ENCODE peak calls at places on chromosome 14, in eight cellular contexts. One of them, this sample, is unnamed.
A peak's percentile ranks its signal among the peaks of the same experiment; 100 is the strongest.

GRCh38 chr14:20608383-20609095 is 17.4 kb upstream of the RNASE12 start:
- DNase-seq in stimulated activated CD8-positive, alpha-beta memory T cell treated with anti-CD3 and anti-CD28 coated beads, Interleukin-12 subunit alpha, Interleukin-12 subunit beta, amount 100 ng/mL, for 4 hours: no peak
- DNase-seq in naive thymus-derived CD8-positive, alpha-beta T cell: no peak
- DNase-seq in HTR-8/SVneo: no peak
- DNase-seq in PC-9: no peak
- DNase-seq in HS-27A: no peak
- DNase-seq in left cardiac atrium: no peak
- DNase-seq in T-helper 9 cell: no peak
- DNase-seq in this sample: no peak

GRCh38 chr14:34711169-34711568 is 3.2 kb downstream of the CFL2 start:
- DNase-seq in PC-9: no peak
- DNase-seq in stimulated activated CD8-positive, alpha-beta memory T cell treated with anti-CD3 and anti-CD28 coated beads, Interleukin-12 subunit alpha, Interleukin-12 subunit beta, amount 100 ng/mL, for 4 hours: no peak
- DNase-seq in HTR-8/SVneo: peak; percentile 66
- DNase-seq in naive thymus-derived CD8-positive, alpha-beta T cell: no peak
- DNase-seq in HS-27A: peak; percentile 92
- DNase-seq in T-helper 9 cell: no peak
- DNase-seq in left cardiac atrium: no peak
- DNase-seq in this sample: no peak

GRCh38 chr14:36221097-36221496 is 44.6 kb upstream of the PTCSC3 start:
- DNase-seq in left cardiac atrium: no peak
- DNase-seq in stimulated activated CD8-positive, alpha-beta memory T cell treated with anti-CD3 and anti-CD28 coated beads, Interleukin-12 subunit alpha, Interleukin-12 subunit beta, amount 100 ng/mL, for 4 hours: no peak
- DNase-seq in HTR-8/SVneo: no peak
- DNase-seq in PC-9: no peak
- DNase-seq in T-helper 9 cell: no peak
- DNase-seq in naive thymus-derived CD8-positive, alpha-beta T cell: no peak
- DNase-seq in HS-27A: no peak
- DNase-seq in this sample: no peak

GRCh38 chr14:104941508-104942365 is 17.1 kb downstream of the PLD4 start:
- DNase-seq in stimulated activated CD8-positive, alpha-beta memory T cell treated with anti-CD3 and anti-CD28 coated beads, Interleukin-12 subunit alpha, Interleukin-12 subunit beta, amount 100 ng/mL, for 4 hours: no peak
- DNase-seq in PC-9: no peak
- DNase-seq in left cardiac atrium: peak; percentile 20
- DNase-seq in naive thymus-derived CD8-positive, alpha-beta T cell: no peak
- DNase-seq in HS-27A: no peak
- DNase-seq in T-helper 9 cell: no peak
- DNase-seq in HTR-8/SVneo: no peak
- DNase-seq in this sample: no peak

GRCh38 chr14:20391505-20391904 is 21.8 kb downstream of the TEP1 start:
- DNase-seq in T-helper 9 cell: no peak
- DNase-seq in HTR-8/SVneo: no peak
- DNase-seq in left cardiac atrium: no peak
- DNase-seq in HS-27A: no peak
- DNase-seq in PC-9: no peak
- DNase-seq in naive thymus-derived CD8-positive, alpha-beta T cell: no peak
- DNase-seq in stimulated activated CD8-positive, alpha-beta memory T cell treated with anti-CD3 and anti-CD28 coated beads, Interleukin-12 subunit alpha, Interleukin-12 subunit beta, amount 100 ng/mL, for 4 hours: no peak
- DNase-seq in this sample: no peak

GRCh38 chr14:92613008-92613658 is 99.6 kb downstream of the RIN3 start:
- DNase-seq in PC-9: no peak
- DNase-seq in HS-27A: no peak
- DNase-seq in left cardiac atrium: no peak
- DNase-seq in naive thymus-derived CD8-positive, alpha-beta T cell: peak; percentile 74
- DNase-seq in stimulated activated CD8-positive, alpha-beta memory T cell treated with anti-CD3 and anti-CD28 coated beads, Interleukin-12 subunit alpha, Interleukin-12 subunit beta, amount 100 ng/mL, for 4 hours: peak; percentile 32
- DNase-seq in HTR-8/SVneo: peak; percentile 50
- DNase-seq in T-helper 9 cell: peak; percentile 50
- DNase-seq in this sample: peak; percentile 56

GRCh38 chr14:94175403-94176146 is 1.5 kb downstream of the PPP4R4 start:
- DNase-seq in left cardiac atrium: no peak
- DNase-seq in stimulated activated CD8-positive, alpha-beta memory T cell treated with anti-CD3 and anti-CD28 coated beads, Interleukin-12 subunit alpha, Interleukin-12 subunit beta, amount 100 ng/mL, for 4 hours: no peak
- DNase-seq in T-helper 9 cell: no peak
- DNase-seq in naive thymus-derived CD8-positive, alpha-beta T cell: no peak
- DNase-seq in HTR-8/SVneo: no peak
- DNase-seq in PC-9: no peak
- DNase-seq in HS-27A: no peak
- DNase-seq in this sample: no peak

GRCh38 chr14:26621807-26622560 is 24.2 kb upstream of the NOVA1 start:
- DNase-seq in PC-9: no peak
- DNase-seq in naive thymus-derived CD8-positive, alpha-beta T cell: no peak
- DNase-seq in HS-27A: no peak
- DNase-seq in HTR-8/SVneo: no peak
- DNase-seq in T-helper 9 cell: no peak
- DNase-seq in left cardiac atrium: no peak
- DNase-seq in stimulated activated CD8-positive, alpha-beta memory T cell treated with anti-CD3 and anti-CD28 coated beads, Interleukin-12 subunit alpha, Interleukin-12 subunit beta, amount 100 ng/mL, for 4 hours: no peak
- DNase-seq in this sample: no peak

GRCh38 chr14:103280278-103280917 is 53.6 kb upstream of the EIF5 start:
- DNase-seq in naive thymus-derived CD8-positive, alpha-beta T cell: no peak
- DNase-seq in stimulated activated CD8-positive, alpha-beta memory T cell treated with anti-CD3 and anti-CD28 coated beads, Interleukin-12 subunit alpha, Interleukin-12 subunit beta, amount 100 ng/mL, for 4 hours: no peak
- DNase-seq in HS-27A: no peak
- DNase-seq in T-helper 9 cell: no peak
- DNase-seq in HTR-8/SVneo: no peak
- DNase-seq in PC-9: no peak
- DNase-seq in left cardiac atrium: no peak
- DNase-seq in this sample: no peak

GRCh38 chr14:51521764-51522163 is 129.9 kb upstream of the FRMD6 start:
- DNase-seq in PC-9: no peak
- DNase-seq in HTR-8/SVneo: no peak
- DNase-seq in HS-27A: peak; percentile 65
- DNase-seq in T-helper 9 cell: no peak
- DNase-seq in naive thymus-derived CD8-positive, alpha-beta T cell: no peak
- DNase-seq in stimulated activated CD8-positive, alpha-beta memory T cell treated with anti-CD3 and anti-CD28 coated beads, Interleukin-12 subunit alpha, Interleukin-12 subunit beta, amount 100 ng/mL, for 4 hours: no peak
- DNase-seq in left cardiac atrium: no peak
- DNase-seq in this sample: no peak

GRCh38 chr14:104183796-104184195 is 45.4 kb downstream of the KIF26A start:
- DNase-seq in stimulated activated CD8-positive, alpha-beta memory T cell treated with anti-CD3 and anti-CD28 coated beads, Interleukin-12 subunit alpha, Interleukin-12 subunit beta, amount 100 ng/mL, for 4 hours: no peak
- DNase-seq in naive thymus-derived CD8-positive, alpha-beta T cell: no peak
- DNase-seq in HTR-8/SVneo: no peak
- DNase-seq in PC-9: no peak
- DNase-seq in left cardiac atrium: no peak
- DNase-seq in HS-27A: no peak
- DNase-seq in T-helper 9 cell: no peak
- DNase-seq in this sample: no peak

GRCh38 chr14:61581955-61582615 is 113.2 kb upstream of the HIF1A start:
- DNase-seq in T-helper 9 cell: no peak
- DNase-seq in left cardiac atrium: no peak
- DNase-seq in HTR-8/SVneo: no peak
- DNase-seq in stimulated activated CD8-positive, alpha-beta memory T cell treated with anti-CD3 and anti-CD28 coated beads, Interleukin-12 subunit alpha, Interleukin-12 subunit beta, amount 100 ng/mL, for 4 hours: no peak
- DNase-seq in HS-27A: no peak
- DNase-seq in naive thymus-derived CD8-positive, alpha-beta T cell: no peak
- DNase-seq in PC-9: no peak
- DNase-seq in this sample: no peak

GRCh38 chr14:77714926-77715325 is 7.0 kb downstream of the SLIRP start:
- DNase-seq in HS-27A: no peak
- DNase-seq in left cardiac atrium: no peak
- DNase-seq in HTR-8/SVneo: no peak
- DNase-seq in PC-9: no peak
- DNase-seq in T-helper 9 cell: no peak
- DNase-seq in naive thymus-derived CD8-positive, alpha-beta T cell: no peak
- DNase-seq in stimulated activated CD8-positive, alpha-beta memory T cell treated with anti-CD3 and anti-CD28 coated beads, Interleukin-12 subunit alpha, Interleukin-12 subunit beta, amount 100 ng/mL, for 4 hours: no peak
- DNase-seq in this sample: no peak

GRCh38 chr14:21057803-21058675 is at the start of gene RNASE8:
- DNase-seq in stimulated activated CD8-positive, alpha-beta memory T cell treated with anti-CD3 and anti-CD28 coated beads, Interleukin-12 subunit alpha, Interleukin-12 subunit beta, amount 100 ng/mL, for 4 hours: no peak
- DNase-seq in T-helper 9 cell: no peak
- DNase-seq in PC-9: no peak
- DNase-seq in HTR-8/SVneo: no peak
- DNase-seq in naive thymus-derived CD8-positive, alpha-beta T cell: no peak
- DNase-seq in left cardiac atrium: no peak
- DNase-seq in HS-27A: no peak
- DNase-seq in this sample: no peak

GRCh38 chr14:21505009-21505553 is 6.1 kb downstream of the METTL3 start:
- DNase-seq in PC-9: no peak
- DNase-seq in T-helper 9 cell: no peak
- DNase-seq in HTR-8/SVneo: no peak
- DNase-seq in naive thymus-derived CD8-positive, alpha-beta T cell: no peak
- DNase-seq in HS-27A: no peak
- DNase-seq in left cardiac atrium: no peak
- DNase-seq in stimulated activated CD8-positive, alpha-beta memory T cell treated with anti-CD3 and anti-CD28 coated beads, Interleukin-12 subunit alpha, Interleukin-12 subunit beta, amount 100 ng/mL, for 4 hours: no peak
- DNase-seq in this sample: no peak